ENCODE peak calls at places on chromosomes 6 and 20, in eight cellular contexts. T, F, A, O, E, G, X and R are unnamed samples.

GRCh38 chr6:113315068-113315467 is 542.1 kb upstream of the MARCKS start:
- DNase-seq in T (no peak), F (no peak), A (no peak), O (no peak), E (no peak), G (no peak), X (no peak), R (no peak)

GRCh38 chr20:32235331-32236047 is 27.8 kb downstream of the POFUT1 start:
- DNase-seq in T (no peak), F (no peak), A (no peak), O (no peak), E (no peak), G (peak; percentile 66), X (no peak), R (no peak)

GRCh38 chr6:29755295-29755871 is 32.1 kb downstream of the HLA-F start:
- DNase-seq in T (no peak), F (no peak), A (no peak), O (no peak), E (no peak), G (no peak), X (no peak), R (no peak)

GRCh38 chr20:58174708-58175287 is 53.7 kb downstream of the ANKRD60 start:
- DNase-seq in T (no peak), F (no peak), A (no peak), O (peak; percentile 29), E (no peak), G (peak; percentile 34), X (peak; percentile 87), R (no peak)

GRCh38 chr20:49768204-49769124 is 44.2 kb upstream of the SLC9A8 start:
- DNase-seq in T (no peak), F (peak; percentile 79), A (no peak), O (no peak), E (no peak), G (no peak), X (peak; percentile 89), R (peak; percentile 63)

GRCh38 chr20:9977629-9978028 is 57.2 kb upstream of the ANKEF1 start:
- DNase-seq in T (no peak), F (no peak), A (no peak), O (no peak), E (no peak), G (no peak), X (no peak), R (no peak)

GRCh38 chr6:114989279-114989964 is 646.6 kb upstream of the HS3ST5 start:
- DNase-seq in T (peak; percentile 24), F (no peak), A (no peak), O (no peak), E (no peak), G (no peak), X (no peak), R (no peak)

GRCh38 chr6:81786159-81786558 is 33.7 kb upstream of the TENT5A start:
- DNase-seq in T (no peak), F (no peak), A (no peak), O (no peak), E (no peak), G (no peak), X (no peak), R (no peak)

GRCh38 chr6:6678811-6679210 is 90.3 kb downstream of the LY86 start:
- DNase-seq in T (no peak), F (no peak), A (no peak), O (no peak), E (no peak), G (peak; percentile 60), X (no peak), R (no peak)

GRCh38 chr20:60823001-60823649 is 428.9 kb upstream of the CDH4 start:
- DNase-seq in T (no peak), F (no peak), A (no peak), O (no peak), E (no peak), G (no peak), X (no peak), R (no peak)

GRCh38 chr6:94956910-94957309 is 620.4 kb upstream of the MANEA start:
- DNase-seq in T (no peak), F (no peak), A (no peak), O (no peak), E (no peak), G (no peak), X (no peak), R (no peak)

GRCh38 chr6:32703347-32703746 is 36.9 kb upstream of the HLA-DQB1 start:
- DNase-seq in T (no peak), F (no peak), A (no peak), O (no peak), E (no peak), G (no peak), X (no peak), R (no peak)

GRCh38 chr6:161918154-161918553 is 644.3 kb upstream of the AGPAT4 start:
- DNase-seq in T (no peak), F (no peak), A (no peak), O (no peak), E (no peak), G (no peak), X (no peak), R (no peak)

GRCh38 chr20:52684176-52684575 is 288.0 kb upstream of the TSHZ2 start:
- DNase-seq in T (no peak), F (no peak), A (no peak), O (no peak), E (no peak), G (no peak), X (no peak), R (no peak)

GRCh38 chr20:2879148-2879547 is 5.9 kb downstream of the PTPRA start:
- DNase-seq in T (no peak), F (no peak), A (no peak), O (no peak), E (no peak), G (no peak), X (no peak), R (no peak)

GRCh38 chr6:149964243-149965190 is 774 bp downstream of the ULBP1 start:
- DNase-seq in T (no peak), F (no peak), A (no peak), O (no peak), E (no peak), G (peak; percentile 27), X (no peak), R (no peak)

GRCh38 chr20:32709528-32710121 is 33.6 kb downstream of the COMMD7 start:
- DNase-seq in T (no peak), F (peak; percentile 52), A (no peak), O (no peak), E (no peak), G (no peak), X (no peak), R (no peak)

GRCh38 chr20:7155282-7155681 is 387.8 kb downstream of the BMP2 start:
- DNase-seq in T (no peak), F (no peak), A (no peak), O (no peak), E (no peak), G (no peak), X (no peak), R (no peak)

GRCh38 chr6:129102741-129103140 is 219.8 kb downstream of the LAMA2 start:
- DNase-seq in T (no peak), F (no peak), A (no peak), O (no peak), E (no peak), G (no peak), X (peak; percentile 76), R (peak; percentile 59)

DNA sequence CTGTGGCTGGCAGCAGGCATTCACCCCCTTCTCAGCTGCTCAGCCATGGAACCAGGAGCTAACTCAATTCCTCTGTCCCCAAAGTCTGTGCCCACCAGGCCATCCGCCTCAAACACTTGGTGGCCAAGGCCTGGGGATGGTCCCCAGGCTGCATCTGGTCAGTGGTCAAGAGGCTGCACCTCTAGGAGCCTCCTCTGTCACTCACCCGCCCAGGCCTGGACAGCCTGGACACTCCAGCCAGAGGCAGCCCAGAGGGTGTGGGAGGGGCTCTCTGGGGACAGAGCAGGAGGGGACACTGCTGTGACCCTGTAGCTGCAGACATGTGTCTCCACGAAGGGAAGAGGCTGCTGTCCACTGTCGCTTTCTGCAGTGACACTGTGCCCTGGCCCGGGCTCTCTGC is 416.6 kb upstream of the SULF2 start:
- DNase-seq in T (no peak), F (no peak), A (no peak), O (no peak), E (no peak), G (no peak), X (no peak), R (no peak)
- TF ChIP-seq CTCF in T (no peak), F (no peak), A (no peak), O (no peak), E (no peak), G (no peak), X (no peak), R (no peak)

GRCh38 chr20:17606001-17606400 is 36.1 kb downstream of the DSTN start:
- DNase-seq in T (no peak), F (no peak), A (no peak), O (no peak), E (no peak), G (no peak), X (no peak), R (no peak)
- H3K4me1 ChIP-seq in T (peaks cover 20% of the 10 kb centered on the region), F (peaks cover 29% of the 10 kb centered on the region), A (peaks cover 45% of the 10 kb centered on the region), O (peaks cover 35% of the 10 kb centered on the region), E (no peaks in the 10 kb centered on the region), G (peaks cover 45% of the 10 kb centered on the region), X (peaks cover 96% of the 10 kb centered on the region), R (peaks cover 13% of the 10 kb centered on the region)

GRCh38 chr6:28587746-28588075 is 62.0 kb downstream of the GPX5 start:
- DNase-seq in T (no peak), F (peak; percentile 10), A (no peak), O (no peak), E (no peak), G (no peak), X (no peak), R (no peak)

GRCh38 chr6:28589234-28589951 is 63.7 kb downstream of the GPX5 start:
- DNase-seq in T (no peak), F (peak; percentile 91), A (no peak), O (no peak), E (peak; percentile 8), G (no peak), X (no peak), R (peak; percentile 77)

GRCh38 chr6:28586273-28586672 is 60.6 kb downstream of the GPX5 start:
- DNase-seq in T (no peak), F (peak; percentile 60), A (no peak), O (no peak), E (no peak), G (no peak), X (no peak), R (no peak)

GRCh38 chr6:28587011-28587745 is 61.5 kb downstream of the GPX5 start:
- DNase-seq in T (peak; percentile 61), F (peak; percentile 90), A (peak; percentile 87), O (no peak), E (no peak), G (peak; percentile 85), X (no peak), R (peak; percentile 71)

DNA sequence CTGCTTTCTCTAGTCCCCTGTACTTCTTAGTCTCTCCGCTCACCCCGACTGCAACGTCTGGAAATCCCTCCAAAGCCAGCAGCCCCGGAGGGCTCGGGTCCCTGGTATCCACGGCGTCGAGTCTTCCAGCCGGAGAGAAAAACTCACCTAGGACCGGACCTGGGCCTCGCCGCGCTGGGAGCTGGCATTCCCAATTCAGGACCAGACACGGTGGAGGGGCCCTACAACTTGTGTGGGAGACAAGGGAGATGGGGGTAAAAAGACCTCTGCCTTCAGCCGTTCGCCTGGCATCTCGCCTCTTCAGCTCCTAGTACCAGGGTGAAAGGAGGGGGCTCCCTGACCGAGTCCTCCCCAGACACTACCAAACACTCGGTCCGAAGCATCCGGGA is 64.3 kb downstream of the GPX5 start:
- DNase-seq in T (no peak), F (peak; percentile 8), A (no peak), O (no peak), E (no peak), G (no peak), X (no peak), R (no peak)
- H3K4me3 ChIP-seq in T (no peak overlapping the region), F (peak overlapping the region; percentile 5), A (no peak overlapping the region), O (no peak overlapping the region), E (no peak overlapping the region), G (no peak overlapping the region), X (no peak overlapping the region), R (no peak overlapping the region)

GRCh38 chr6:112224088-112224487 is 30.3 kb downstream of the LAMA4 start:
- DNase-seq in T (no peak), F (no peak), A (no peak), O (no peak), E (no peak), G (no peak), X (no peak), R (no peak)
- TF ChIP-seq CTCF in T (no peak), F (no peak), A (no peak), O (no peak), E (no peak), G (no peak), X (no peak), R (no peak)